ENCODE peak calls at places on chromosomes 7 and 10, in seven cellular contexts. M is GM10248, P is pulmonary artery endothelial cell, V is HT-29, S is ELR, Y is colonic mucosa, L is DMS79 treated with DMSO at 0.1 percent for 48 hours. C is an unnamed sample.

GRCh38 chr10:22588462-22588861 is 125.9 kb downstream of the PIP4K2A start:
- DNase-seq in M (no peak), Y (no peak), V (no peak), P (no peak), S (no peak), L (no peak), C (no peak)

GRCh38 chr7:43108255-43109011 is 4.0 kb upstream of the HECW1 start:
- DNase-seq in S (peak), Y (peak), P (peak), V (peak), M (peak), L (no peak), C (peak)

GRCh38 chr7:115747174-115747573 is 283.4 kb downstream of the TFEC start:
- DNase-seq in S (no peak), P (no peak), M (no peak), V (no peak), Y (no peak), L (no peak), C (no peak)

GRCh38 chr7:149771199-149771636 is 2.2 kb downstream of the ZNF467 start:
- DNase-seq in L (no peak), V (no peak), P (no peak), M (no peak), S (no peak), Y (no peak), C (no peak)

GRCh38 chr10:112949875-112950507 is at the start of gene TCF7L2:
- DNase-seq in V (peak), L (peak), Y (peak), M (peak), S (peak), P (peak), C (peak)

GRCh38 chr7:157722137-157723060 is 385.6 kb downstream of the DNAJB6 start:
- DNase-seq in L (no peak), M (no peak), V (no peak), P (no peak), Y (no peak), S (no peak), C (no peak)

GRCh38 chr7:69018200-69018599 is 580.1 kb upstream of the AUTS2 start:
- DNase-seq in Y (no peak), L (no peak), S (no peak), M (no peak), V (no peak), P (no peak), C (no peak)

GRCh38 chr7:133230591-133231194 is 22.2 kb upstream of the EXOC4 start:
- DNase-seq in V (peak), M (peak), L (no peak), P (no peak), S (peak), Y (peak), C (peak)

GRCh38 chr7:102063736-102064135 is 222.9 kb upstream of the SH2B2 start:
- DNase-seq in P (no peak), M (no peak), Y (peak), V (no peak), S (peak), L (no peak), C (no peak)

GRCh38 chr7:124686543-124687161 is 78.9 kb downstream of the GPR37 start:
- DNase-seq in S (no peak), M (no peak), Y (no peak), V (no peak), P (no peak), L (no peak), C (no peak)

GRCh38 chr7:127885222-127885772 is 145.9 kb downstream of the LRRC4 start:
- DNase-seq in S (no peak), L (no peak), P (no peak), V (no peak), M (no peak), Y (no peak), C (no peak)

GRCh38 chr7:3464900-3465622 is 164.0 kb downstream of the SDK1 start:
- DNase-seq in S (no peak), L (peak), P (no peak), Y (no peak), V (no peak), M (no peak), C (no peak)

GRCh38 chr7:38232475-38233366 is 40.7 kb downstream of the TARP start:
- DNase-seq in P (no peak), S (no peak), M (peak), V (no peak), L (no peak), Y (peak), C (no peak)

GRCh38 chr7:155878674-155879073 is 66.4 kb upstream of the SHH start:
- DNase-seq in S (no peak), M (no peak), P (no peak), L (no peak), Y (peak), V (no peak), C (no peak)

GRCh38 chr10:86266446-86267242 is 100.0 kb downstream of the GRID1 start:
- DNase-seq in P (no peak), Y (no peak), M (no peak), S (no peak), L (no peak), V (no peak), C (no peak)

GRCh38 chr10:103870503-103870902 is 15.1 kb upstream of the SH3PXD2A start:
- DNase-seq in L (no peak), P (no peak), M (no peak), V (peak), Y (no peak), S (peak), C (no peak)

GRCh38 chr10:26453850-26454249 is 15.7 kb downstream of the APBB1IP start:
- DNase-seq in P (no peak), M (no peak), V (no peak), S (no peak), Y (no peak), L (no peak), C (no peak)

GRCh38 chr10:80139290-80139689 is 6.8 kb downstream of the PLAC9 start:
- DNase-seq in L (no peak), P (no peak), S (no peak), Y (no peak), V (no peak), M (no peak), C (no peak)

GRCh38 chr7:136528329-136528728 is 340.1 kb upstream of the CHRM2 start:
- DNase-seq in P (no peak), M (no peak), L (no peak), Y (no peak), V (peak), S (peak), C (no peak)

GRCh38 chr10:85849315-85849714 is 517.3 kb downstream of the GRID1 start:
- DNase-seq in M (no peak), S (no peak), L (no peak), Y (no peak), V (no peak), P (no peak), C (no peak)